ENCODE peak calls at places on chromosomes 6 and 20, in five cellular contexts. J is GM23338, R is PC-9, X is hepatocyte, L is H1. Y is an unnamed sample.
A peak's percentile ranks its signal among the peaks of the same experiment; 100 is the strongest.

GRCh38 chr6:88870728-88871330 is 92.6 kb downstream of the RNGTT start:
- DNase-seq in R (no peak), L (no peak), J (peak; percentile 70), X (peak; percentile 57), Y (peak; percentile 37)

GRCh38 chr6:166251655-166252054 is 56.5 kb downstream of the PRR18 start:
- DNase-seq in L (no peak), R (no peak), J (no peak), X (no peak), Y (no peak)

GRCh38 chr6:136012948-136013347 is 161.4 kb downstream of the PDE7B start:
- DNase-seq in X (no peak), R (no peak), J (no peak), L (no peak), Y (no peak)

GRCh38 chr6:150273457-150274309 is 95.1 kb upstream of the IYD start:
- DNase-seq in X (no peak), J (no peak), L (no peak), R (no peak), Y (no peak)

GRCh38 chr6:150992279-150992678 is 126.8 kb downstream of the MTHFD1L start:
- DNase-seq in J (no peak), R (no peak), X (no peak), L (no peak), Y (no peak)

GRCh38 chr6:25703005-25703404 is 51.0 kb downstream of the SCGN start:
- DNase-seq in X (no peak), R (no peak), L (no peak), J (no peak), Y (no peak)

GRCh38 chr6:130969807-130970491 is 93.1 kb downstream of the EPB41L2 start:
- DNase-seq in R (no peak), X (no peak), J (no peak), L (no peak), Y (no peak)

GRCh38 chr6:56245903-56246351 is 1.5 kb downstream of the COL21A1 start:
- DNase-seq in R (no peak), L (no peak), X (no peak), J (no peak), Y (no peak)

GRCh38 chr6:39228992-39229767 is at the start of gene KCNK5:
- DNase-seq in R (peak; percentile 73), X (peak; percentile 93), L (peak; percentile 80), J (peak; percentile 95), Y (peak; percentile 44)

GRCh38 chr6:91045152-91045551 is 458.3 kb upstream of the MAP3K7 start:
- DNase-seq in L (no peak), X (no peak), R (no peak), J (no peak), Y (no peak)

GRCh38 chr6:132749111-132749510 is 8.6 kb downstream of the VNN2 start:
- DNase-seq in X (no peak), R (no peak), L (no peak), J (no peak), Y (no peak)

GRCh38 chr20:24986436-24987015 is 6.0 kb downstream of the APMAP start:
- DNase-seq in X (no peak), L (no peak), J (no peak), R (no peak), Y (no peak)

GRCh38 chr6:28446818-28447511 is 3.7 kb upstream of the ZSCAN23 start:
- DNase-seq in J (peak; percentile 68), R (no peak), L (no peak), X (peak; percentile 40), Y (no peak)

GRCh38 chr6:101117397-101118185 is 236.5 kb upstream of the ASCC3 start:
- DNase-seq in R (no peak), J (peak; percentile 71), X (peak; percentile 30), L (peak; percentile 10), Y (no peak)

GRCh38 chr20:52242237-52243230 is 51.0 kb upstream of the ZFP64 start:
- DNase-seq in L (no peak), J (peak; percentile 66), X (peak; percentile 56), R (no peak), Y (no peak)

GRCh38 chr20:7010584-7010983 is 243.1 kb downstream of the BMP2 start:
- DNase-seq in R (no peak), X (no peak), J (no peak), L (no peak), Y (peak; percentile 70)

GRCh38 chr20:63051186-63051860 is 44.6 kb upstream of the BHLHE23 start:
- DNase-seq in L (no peak), R (no peak), J (no peak), X (no peak), Y (no peak)
- TF ChIP-seq EZH2 in L (no peak), R (peak; percentile 86), J (no peak), X (no peak), Y (no peak)

GRCh38 chr6:34557228-34557627 is 1.1 kb upstream of the SPDEF start:
- DNase-seq in L (no peak), R (peak; percentile 1), J (no peak), X (no peak), Y (no peak)
- H2AFZ ChIP-seq in L (no peak overlapping the region), R (no peak overlapping the region), J (no peak overlapping the region), X (no peak overlapping the region), Y (no peak overlapping the region)

GRCh38 chr20:46485431-46485830 is 27.9 kb downstream of the ZNF334 start:
- DNase-seq in J (peak; percentile 41), R (no peak), X (no peak), L (no peak), Y (peak; percentile 1)

GRCh38 chr20:46484954-46485353 is 28.4 kb downstream of the ZNF334 start:
- DNase-seq in L (no peak), X (no peak), R (no peak), J (peak; percentile 39), Y (no peak)

GRCh38 chr20:46491354-46491753 is 22.0 kb downstream of the ZNF334 start:
- DNase-seq in X (no peak), J (no peak), R (no peak), L (no peak), Y (no peak)

GRCh38 chr20:46483879-46484278 is 29.5 kb downstream of the ZNF334 start:
- DNase-seq in L (no peak), R (no peak), J (no peak), X (no peak), Y (no peak)

DNA sequence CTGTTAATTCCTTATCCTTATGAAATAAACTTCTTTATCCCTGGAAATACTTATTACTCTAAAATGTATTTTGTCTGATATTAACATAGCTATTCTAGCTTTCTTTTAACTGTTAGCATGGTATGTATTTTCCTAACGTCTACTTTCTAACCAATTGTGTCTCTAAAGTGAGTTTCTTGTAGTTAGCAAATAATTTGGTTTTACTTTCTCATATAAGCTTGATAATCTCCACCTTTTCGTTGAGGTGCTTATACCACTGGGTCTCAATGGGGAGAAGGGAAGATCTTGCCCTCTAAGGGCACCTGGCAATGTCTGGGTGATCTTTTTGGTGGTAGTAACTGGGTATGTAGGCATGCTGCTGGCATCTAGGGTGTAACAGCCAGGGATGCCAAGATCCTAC is 25.7 kb downstream of the ZNF334 start:
- DNase-seq in J (no peak), L (no peak), R (no peak), X (no peak), Y (no peak)
- H3K4me2 ChIP-seq in J (no peak overlapping the region), L (no peak overlapping the region), R (no peak overlapping the region), X (no peak overlapping the region), Y (no peak overlapping the region)

GRCh38 chr6:95209007-95209406 is 368.3 kb upstream of the MANEA start:
- DNase-seq in X (no peak), L (no peak), J (no peak), R (no peak), Y (no peak)

GRCh38 chr6:95197590-95197989 is 379.7 kb upstream of the MANEA start:
- DNase-seq in J (no peak), X (no peak), L (no peak), R (no peak), Y (no peak)

GRCh38 chr6:95203153-95203754 is 374.1 kb upstream of the MANEA start:
- DNase-seq in J (peak; percentile 78), R (no peak), L (peak; percentile 3), X (peak; percentile 71), Y (peak; percentile 19)
- TF ChIP-seq EZH2 in J (no peak), R (no peak), L (no peak), X (no peak), Y (no peak)

GRCh38 chr20:55142932-55143331 is 667.5 kb downstream of the DOK5 start:
- DNase-seq in L (no peak), X (no peak), J (no peak), R (no peak), Y (no peak)
- H2AFZ ChIP-seq in L (no peak overlapping the region), X (no peak overlapping the region), J (no peak overlapping the region), R (no peak overlapping the region), Y (no peak overlapping the region)

DNA sequence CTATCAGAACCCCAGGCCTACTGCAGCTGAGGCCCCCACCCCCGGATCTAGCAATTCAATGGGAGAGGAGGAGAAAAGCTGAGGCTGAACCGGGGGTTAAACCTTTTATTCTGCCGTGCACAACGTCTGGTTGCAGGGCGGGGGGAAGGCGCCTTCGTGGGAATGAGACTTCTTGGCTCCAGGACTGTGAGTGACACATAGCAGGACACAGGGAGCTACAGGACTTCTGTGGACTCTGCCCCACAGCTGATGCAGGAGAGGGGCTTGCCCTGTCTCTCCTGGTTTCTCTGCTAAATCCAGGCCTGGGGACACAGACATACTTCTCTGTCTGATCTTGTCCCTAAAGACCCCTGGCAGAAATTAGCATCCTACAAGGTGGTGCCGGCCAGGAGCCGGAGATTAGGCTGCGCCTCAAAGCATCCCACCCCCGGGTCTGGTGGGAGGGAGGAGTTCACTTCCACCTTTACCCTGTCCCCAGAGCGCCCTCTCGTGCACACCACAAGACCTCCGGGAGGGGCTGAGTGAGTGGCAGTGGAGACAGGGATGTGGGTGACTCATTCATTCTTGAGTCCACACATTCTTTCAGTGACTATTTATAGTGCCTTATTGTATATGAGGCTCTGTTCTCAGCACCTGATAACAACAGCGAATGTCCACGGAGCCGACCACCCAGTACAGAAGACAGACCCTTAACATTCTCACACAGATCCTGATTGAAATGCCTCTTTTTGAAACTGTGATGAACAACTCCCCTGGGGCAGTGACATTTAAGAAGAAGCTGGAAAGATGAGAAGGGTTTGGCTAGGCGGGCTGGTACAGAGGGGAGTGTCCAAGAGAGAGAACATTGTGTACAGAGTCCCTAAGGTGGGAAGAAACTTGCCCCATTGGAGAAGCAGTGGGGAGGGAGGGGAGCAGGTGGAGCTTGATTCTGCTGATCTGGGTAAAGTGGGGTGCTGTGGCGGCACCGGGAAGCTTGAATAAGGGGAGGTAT is 38.9 kb downstream of the GMPR start:
- DNase-seq in X (peak; percentile 94), R (peak; percentile 83), J (peak; percentile 87), L (peak; percentile 59), Y (peak; percentile 84)
- H3K4me2 ChIP-seq in X (peak overlapping the region; percentile 66), R (peak overlapping the region; percentile 46), J (no peak overlapping the region), L (no peak overlapping the region), Y (peak overlapping the region; percentile 72)

GRCh38 chr6:108957221-108957620 is 109.0 kb downstream of the ARMC2 start:
- DNase-seq in X (no peak), R (no peak), J (no peak), L (no peak), Y (no peak)
- TF ChIP-seq EZH2 in X (no peak), R (no peak), J (no peak), L (no peak), Y (no peak)